ENCODE peak calls at places on chromosomes 4 and X, in five cellular contexts. F is choroid plexus epithelial cell, A is WERI-Rb-1, M is IMR-90, P is EL. K is an unnamed sample.

GRCh38 chrX:136636121-136636520 is 11.8 kb upstream of the CD40LG start:
- DNase-seq in M (no peak), P (no peak), A (peak; percentile 22), F (no peak), K (no peak)

GRCh38 chr4:168844261-168845039 is 165.6 kb downstream of the CBR4 start:
- DNase-seq in P (peak; percentile 67), F (peak; percentile 80), A (no peak), M (peak; percentile 91), K (no peak)

GRCh38 chr4:134636332-134637055 is 434.9 kb upstream of the PABPC4L start:
- DNase-seq in A (no peak), M (no peak), P (no peak), F (no peak), K (no peak)

GRCh38 chr4:155639674-155640529 is 26.7 kb upstream of the GUCY1A1 start:
- DNase-seq in M (no peak), A (no peak), P (no peak), F (peak; percentile 3), K (no peak)

GRCh38 chr4:41505161-41505653 is 32.8 kb upstream of the LIMCH1 start:
- DNase-seq in F (no peak), P (peak; percentile 83), M (no peak), A (no peak), K (peak; percentile 51)

GRCh38 chr4:89657931-89658700 is 178.8 kb downstream of the SNCA start:
- DNase-seq in P (peak; percentile 9), F (peak; percentile 72), A (no peak), M (peak; percentile 46), K (peak; percentile 9)

GRCh38 chr4:154822775-154823174 is 41.7 kb downstream of the RBM46 start:
- DNase-seq in P (peak; percentile 56), F (peak; percentile 42), A (no peak), M (peak; percentile 84), K (peak; percentile 16)

GRCh38 chrX:154074199-154074598 is 23.3 kb downstream of the MECP2 start:
- DNase-seq in M (peak; percentile 73), A (no peak), F (peak; percentile 81), P (peak; percentile 72), K (peak; percentile 49)

GRCh38 chr4:128558896-128559669 is 250.4 kb upstream of the JADE1 start:
- DNase-seq in M (peak; percentile 41), F (no peak), P (peak; percentile 44), A (no peak), K (peak; percentile 47)

GRCh38 chr4:185112104-185112503 is 31.0 kb upstream of the SLC25A4 start:
- DNase-seq in A (no peak), P (peak; percentile 85), F (peak; percentile 96), M (peak; percentile 96), K (peak; percentile 90)

GRCh38 chr4:12122316-12122715 is 693.6 kb upstream of the HS3ST1 start:
- DNase-seq in M (no peak), A (no peak), F (no peak), P (no peak), K (no peak)

GRCh38 chrX:67353651-67354370 is 190.0 kb upstream of the AR start:
- DNase-seq in F (no peak), P (peak; percentile 54), M (no peak), A (no peak), K (peak; percentile 14)

GRCh38 chr4:143025111-143025704 is 159.5 kb upstream of the USP38 start:
- DNase-seq in A (peak; percentile 35), M (peak; percentile 33), P (peak; percentile 56), F (peak; percentile 37), K (peak; percentile 32)

GRCh38 chr4:113958766-113959540 is 20.5 kb downstream of the ARSJ start:
- DNase-seq in M (peak; percentile 97), P (peak; percentile 97), A (no peak), F (peak; percentile 96), K (peak; percentile 47)

GRCh38 chr4:37816006-37816405 is 10.5 kb upstream of the PGM2 start:
- DNase-seq in P (no peak), A (no peak), F (no peak), M (no peak), K (no peak)

GRCh38 chr4:187070740-187071139 is 347.1 kb upstream of the FAT1 start:
- DNase-seq in A (no peak), M (no peak), F (no peak), P (no peak), K (no peak)

GRCh38 chr4:7034262-7035081 is 8.7 kb upstream of the TADA2B start:
- DNase-seq in M (peak; percentile 67), A (no peak), F (peak; percentile 63), P (peak; percentile 63), K (peak; percentile 81)

GRCh38 chr4:27068151-27068862 is 207.7 kb downstream of the STIM2 start:
- DNase-seq in M (no peak), A (no peak), P (no peak), F (no peak), K (no peak)

GRCh38 chr4:177483271-177483670 is 41.0 kb upstream of the AGA start:
- DNase-seq in M (peak; percentile 25), P (no peak), A (no peak), F (no peak), K (no peak)

GRCh38 chrX:30302957-30303356 is 6.2 kb downstream of the NR0B1 start:
- DNase-seq in P (peak; percentile 26), M (no peak), F (no peak), A (no peak), K (peak; percentile 64)

GRCh38 chr4:47836655-47837581 is 949 bp downstream of the CORIN start:
- DNase-seq in P (peak; percentile 88), A (peak; percentile 92), M (peak; percentile 84), F (peak; percentile 90), K (peak; percentile 90)

GRCh38 chrX:108167211-108167872 is 75.8 kb downstream of the ATG4A start:
- DNase-seq in M (peak; percentile 29), A (no peak), F (peak; percentile 76), P (peak; percentile 64), K (no peak)

GRCh38 chrX:100207331-100208024 is 202.6 kb downstream of the PCDH19 start:
- DNase-seq in A (no peak), M (no peak), P (no peak), F (no peak), K (no peak)

GRCh38 chr4:26765515-26765914 is 95.1 kb upstream of the STIM2 start:
- DNase-seq in P (no peak), F (no peak), A (no peak), M (peak; percentile 31), K (no peak)

GRCh38 chrX:139832728-139833309 is 100.0 kb downstream of the ATP11C start:
- DNase-seq in P (no peak), M (no peak), F (no peak), A (no peak), K (no peak)

GRCh38 chr4:6288871-6289270 is 19.2 kb downstream of the WFS1 start:
- DNase-seq in M (no peak), A (no peak), F (no peak), P (no peak), K (no peak)

GRCh38 chr4:41428941-41429669 is 108.9 kb upstream of the LIMCH1 start:
- DNase-seq in F (no peak), A (no peak), M (no peak), P (no peak), K (no peak)

GRCh38 chr4:169620846-169621228 is 459 bp downstream of the CLCN3 start:
- DNase-seq in F (peak; percentile 45), P (peak; percentile 35), A (no peak), M (no peak), K (peak; percentile 26)

GRCh38 chr4:80173387-80173786 is 23.9 kb upstream of the PRDM8 start:
- DNase-seq in P (peak; percentile 61), A (no peak), M (peak; percentile 88), F (peak; percentile 54), K (peak; percentile 66)

GRCh38 chr4:89549907-89550306 is 242.3 kb upstream of the GPRIN3 start:
- DNase-seq in P (peak; percentile 22), M (peak; percentile 54), F (peak; percentile 89), A (no peak), K (no peak)

GRCh38 chr4:14269824-14270223 is 642.3 kb upstream of the BOD1L1 start:
- DNase-seq in A (no peak), M (no peak), P (no peak), F (no peak), K (no peak)

GRCh38 chr4:109675843-109676242 is 27.4 kb downstream of the CASP6 start:
- DNase-seq in A (no peak), P (no peak), F (no peak), M (no peak), K (no peak)

GRCh38 chrX:149044471-149044870 is 460.6 kb downstream of the IDS start:
- DNase-seq in F (no peak), P (no peak), A (no peak), M (no peak), K (no peak)

GRCh38 chr4:113064244-113064643 is 14.8 kb downstream of the ANK2 start:
- DNase-seq in P (no peak), A (peak; percentile 93), M (no peak), F (no peak), K (no peak)

GRCh38 chr4:681736-682451 is 7.1 kb downstream of the SLC49A3 start:
- DNase-seq in A (no peak), P (no peak), F (no peak), M (no peak), K (no peak)

GRCh38 chr4:4226606-4227438 is at the start of gene OTOP1:
- DNase-seq in P (no peak), A (no peak), M (no peak), F (no peak), K (no peak)

GRCh38 chr4:55347610-55348228 is 1.7 kb downstream of the SRD5A3 start:
- DNase-seq in A (no peak), F (no peak), M (no peak), P (no peak), K (no peak)

GRCh38 chr4:25888781-25889180 is 25.2 kb upstream of the SMIM20 start:
- DNase-seq in F (no peak), A (no peak), P (peak; percentile 13), M (peak; percentile 39), K (no peak)

K was measured in AG20443.